ENCODE peak calls at places on chromosomes 12 and 14, in ten cellular contexts. D is fibroblast of lung, U is bronchial epithelial cell, P is AG09319, I is lung, Y is NCI-H1105 treated with DMSO at 0.1 percent for 48 hours, L is ACHN, G is foreskin fibroblast, W is NCI-H446 treated with DMSO at 0.1 percent for 48 hours, F is PC-9. Q is an unnamed sample.

GRCh38 chr12:49873361-49873934 is 30.3 kb downstream of the FAIM2 start:
- DNase-seq in D (peak), U (no peak), P (no peak), I (peak), Y (no peak), L (peak), G (peak), W (peak), F (no peak), Q (no peak)

GRCh38 chr14:105918496-105919262 is 392.3 kb downstream of the TMEM121 start:
- DNase-seq in D (no peak), U (no peak), P (no peak), I (no peak), Y (no peak), L (no peak), G (no peak), W (no peak), F (no peak), Q (no peak)

GRCh38 chr12:110345963-110346362 is 57.5 kb downstream of the ANAPC7 start:
- DNase-seq in D (no peak), U (no peak), P (no peak), I (no peak), Y (no peak), L (no peak), G (no peak), W (no peak), F (no peak), Q (no peak)

GRCh38 chr14:70981005-70981952 is 74.0 kb downstream of the PCNX1 start:
- DNase-seq in D (peak), U (peak), P (no peak), I (no peak), Y (no peak), L (peak), G (no peak), W (no peak), F (no peak), Q (no peak)

GRCh38 chr14:92310776-92311375 is 12.1 kb upstream of the SLC24A4 start:
- DNase-seq in D (peak), U (no peak), P (no peak), I (no peak), Y (peak), L (no peak), G (no peak), W (peak), F (no peak), Q (no peak)

GRCh38 chr14:74596747-74597456 is 15.1 kb downstream of the LTBP2 start:
- DNase-seq in D (peak), U (no peak), P (no peak), I (no peak), Y (no peak), L (no peak), G (peak), W (peak), F (no peak), Q (no peak)

GRCh38 chr14:95320076-95320895 is 578 bp upstream of the CLMN start:
- DNase-seq in D (no peak), U (no peak), P (no peak), I (no peak), Y (peak), L (no peak), G (no peak), W (no peak), F (no peak), Q (no peak)

GRCh38 chr14:105019861-105020814 is 745 bp downstream of the CDCA4 start:
- DNase-seq in D (no peak), U (no peak), P (no peak), I (no peak), Y (peak), L (peak), G (no peak), W (no peak), F (no peak), Q (no peak)

GRCh38 chr12:52060498-52061177 is 9.1 kb upstream of the ATG101 start:
- DNase-seq in D (no peak), U (no peak), P (no peak), I (no peak), Y (no peak), L (no peak), G (no peak), W (no peak), F (no peak), Q (no peak)

GRCh38 chr12:112182499-112182898 is 57.1 kb downstream of the TRAFD1 start:
- DNase-seq in D (peak), U (no peak), P (no peak), I (no peak), Y (peak), L (no peak), G (no peak), W (no peak), F (no peak), Q (no peak)